ENCODE peak calls at places on chromosomes 13 and 19, in five cellular contexts. One of them, this sample, is unnamed.
A peak's percentile ranks its signal among the peaks of the same experiment; 100 is the strongest.

GRCh38 chr19:54560881-54561385 is 12.7 kb upstream of the LILRA2 start:
- DNase-seq in breast epithelium: no peak
- DNase-seq in SK-N-SH: no peak
- DNase-seq in GM23338: no peak
- DNase-seq in upper lobe of left lung: no peak
- DNase-seq in this sample: no peak

GRCh38 chr19:23283925-23284324 is 33.7 kb upstream of the ZNF724 start:
- DNase-seq in SK-N-SH: peak; percentile 67
- DNase-seq in upper lobe of left lung: no peak
- DNase-seq in breast epithelium: peak; percentile 27
- DNase-seq in GM23338: peak; percentile 88
- DNase-seq in this sample: peak; percentile 74

GRCh38 chr13:31073859-31074718 is 87.6 kb downstream of the HSPH1 start:
- DNase-seq in SK-N-SH: no peak
- DNase-seq in breast epithelium: peak; percentile 17
- DNase-seq in upper lobe of left lung: no peak
- DNase-seq in GM23338: no peak
- DNase-seq in this sample: no peak

GRCh38 chr13:112466132-112467025 is 90.2 kb downstream of the SPACA7 start:
- DNase-seq in SK-N-SH: no peak
- DNase-seq in breast epithelium: no peak
- DNase-seq in GM23338: no peak
- DNase-seq in upper lobe of left lung: peak; percentile 78
- DNase-seq in this sample: no peak

GRCh38 chr19:7187605-7188339 is 106.4 kb downstream of the INSR start:
- DNase-seq in breast epithelium: no peak
- DNase-seq in GM23338: no peak
- DNase-seq in SK-N-SH: no peak
- DNase-seq in upper lobe of left lung: no peak
- DNase-seq in this sample: peak; percentile 41

GRCh38 chr13:24215732-24216131 is 55.2 kb downstream of the SPATA13 start:
- DNase-seq in GM23338: no peak
- DNase-seq in upper lobe of left lung: no peak
- DNase-seq in SK-N-SH: no peak
- DNase-seq in breast epithelium: peak; percentile 60
- DNase-seq in this sample: no peak

GRCh38 chr13:79582896-79583295 is 101.9 kb downstream of the NDFIP2 start:
- DNase-seq in breast epithelium: no peak
- DNase-seq in GM23338: no peak
- DNase-seq in upper lobe of left lung: no peak
- DNase-seq in SK-N-SH: no peak
- DNase-seq in this sample: no peak

GRCh38 chr13:97116754-97117153 is 105.4 kb upstream of the MBNL2 start:
- DNase-seq in upper lobe of left lung: no peak
- DNase-seq in breast epithelium: no peak
- DNase-seq in SK-N-SH: no peak
- DNase-seq in GM23338: peak; percentile 27
- DNase-seq in this sample: no peak

GRCh38 chr19:35295792-35296462 is 4.0 kb downstream of the MAG start:
- DNase-seq in SK-N-SH: no peak
- DNase-seq in upper lobe of left lung: peak; percentile 67
- DNase-seq in GM23338: peak; percentile 73
- DNase-seq in breast epithelium: no peak
- DNase-seq in this sample: peak; percentile 16

GRCh38 chr19:33177417-33177976 is 16.6 kb upstream of the LRP3 start:
- DNase-seq in GM23338: peak; percentile 61
- DNase-seq in upper lobe of left lung: no peak
- DNase-seq in breast epithelium: no peak
- DNase-seq in SK-N-SH: peak; percentile 77
- DNase-seq in this sample: no peak

GRCh38 chr19:58558623-58559274 is 338 bp upstream of the UBE2M start:
- DNase-seq in SK-N-SH: peak; percentile 91
- DNase-seq in upper lobe of left lung: peak; percentile 100
- DNase-seq in breast epithelium: peak; percentile 99
- DNase-seq in GM23338: peak; percentile 99
- DNase-seq in this sample: peak; percentile 99

DNA sequence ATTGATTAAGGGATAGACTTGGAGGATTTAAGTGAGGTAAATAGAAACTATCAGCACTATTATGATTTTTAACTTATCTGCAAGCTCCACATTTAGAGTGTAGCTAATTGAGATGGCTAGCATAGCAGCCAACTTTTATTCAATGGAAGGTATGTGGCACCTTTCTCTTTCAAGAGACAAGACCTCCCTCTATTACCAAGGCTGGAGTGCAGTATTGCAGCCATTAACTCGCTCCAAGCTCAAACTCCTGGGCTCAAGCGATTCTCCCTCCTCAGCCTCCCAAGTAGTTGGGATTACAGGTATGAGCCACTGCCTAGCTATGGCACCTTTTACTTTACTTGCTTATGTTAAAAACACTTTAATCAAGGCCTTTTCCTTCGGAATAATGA is 8.2 kb downstream of the TPT1 start:
- DNase-seq in upper lobe of left lung: no peak
- DNase-seq in breast epithelium: no peak
- DNase-seq in SK-N-SH: no peak
- DNase-seq in GM23338: peak; percentile 51
- DNase-seq in this sample: no peak
- TF ChIP-seq POLR2AphosphoS5 in upper lobe of left lung: no peak
- TF ChIP-seq POLR2AphosphoS5 in breast epithelium: no peak
- TF ChIP-seq POLR2AphosphoS5 in SK-N-SH: no peak
- TF ChIP-seq POLR2AphosphoS5 in GM23338: peak; percentile 47
- TF ChIP-seq POLR2AphosphoS5 in this sample: no peak

GRCh38 chr19:38682872-38683392 is 35.5 kb downstream of the ACTN4 start:
- DNase-seq in GM23338: no peak
- DNase-seq in SK-N-SH: no peak
- DNase-seq in breast epithelium: no peak
- DNase-seq in upper lobe of left lung: no peak
- DNase-seq in this sample: no peak

GRCh38 chr19:38685666-38686529 is 38.4 kb downstream of the ACTN4 start:
- DNase-seq in GM23338: peak; percentile 80
- DNase-seq in breast epithelium: no peak
- DNase-seq in SK-N-SH: peak; percentile 56
- DNase-seq in upper lobe of left lung: no peak
- DNase-seq in this sample: no peak

GRCh38 chr19:38683393-38684077 is 36.1 kb downstream of the ACTN4 start:
- DNase-seq in upper lobe of left lung: no peak
- DNase-seq in GM23338: peak; percentile 95
- DNase-seq in SK-N-SH: no peak
- DNase-seq in breast epithelium: peak; percentile 97
- DNase-seq in this sample: peak; percentile 89

GRCh38 chr19:38684862-38685665 is 37.6 kb downstream of the ACTN4 start:
- DNase-seq in SK-N-SH: no peak
- DNase-seq in GM23338: no peak
- DNase-seq in breast epithelium: no peak
- DNase-seq in upper lobe of left lung: no peak
- DNase-seq in this sample: no peak

DNA sequence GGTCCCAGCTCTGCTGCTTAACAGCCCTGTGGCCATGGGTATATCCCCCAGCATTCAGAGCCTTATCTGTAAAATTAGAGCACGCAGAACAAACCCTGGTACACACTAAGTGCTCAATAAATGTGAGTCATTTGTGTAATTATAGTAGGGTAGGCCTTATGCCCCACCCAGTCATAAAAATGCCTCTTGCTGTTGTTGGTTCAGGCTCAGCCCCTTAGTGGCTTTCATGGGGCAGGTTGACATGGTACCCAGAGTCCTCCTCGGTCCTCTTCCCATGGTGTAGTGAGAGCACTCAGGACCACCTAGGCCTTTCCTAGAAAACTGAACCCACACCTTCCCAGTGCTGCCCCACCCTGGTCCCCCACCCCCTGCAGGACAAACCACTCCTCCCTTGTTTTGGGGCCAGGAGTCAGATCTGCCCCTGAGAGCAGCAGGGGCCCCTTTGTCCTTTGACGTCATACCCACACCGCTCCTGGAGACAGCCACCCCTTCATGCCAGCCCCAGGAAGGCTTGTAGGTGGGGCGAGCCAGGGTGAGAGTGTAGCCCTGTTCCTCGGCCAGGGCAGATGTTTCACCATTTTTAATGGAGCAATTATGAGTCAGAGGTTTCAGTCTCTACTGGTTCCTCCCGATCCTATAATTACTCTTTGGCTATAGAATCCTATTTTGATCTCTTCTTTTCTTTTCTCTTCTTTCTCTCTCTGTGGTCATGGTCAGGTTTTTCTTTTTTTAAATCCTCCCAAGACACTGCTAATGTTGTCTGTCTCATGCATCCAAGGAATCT is 36.8 kb downstream of the ACTN4 start:
- DNase-seq in upper lobe of left lung: no peak
- DNase-seq in SK-N-SH: no peak
- DNase-seq in breast epithelium: peak; percentile 78
- DNase-seq in GM23338: no peak
- DNase-seq in this sample: peak; percentile 87
- H3K4me1 ChIP-seq in upper lobe of left lung: peaks cover 98% of the 10 kb centered on the region
- H3K4me1 ChIP-seq in SK-N-SH: peaks cover 64% of the 10 kb centered on the region
- H3K4me1 ChIP-seq in breast epithelium: peaks cover 41% of the 10 kb centered on the region
- H3K4me1 ChIP-seq in GM23338: peaks cover 51% of the 10 kb centered on the region
- H3K4me1 ChIP-seq in this sample: peaks cover 85% of the 10 kb centered on the region

GRCh38 chr13:110615322-110616102 is at the start of gene NAXD:
- DNase-seq in upper lobe of left lung: peak; percentile 96
- DNase-seq in breast epithelium: peak; percentile 82
- DNase-seq in GM23338: peak; percentile 97
- DNase-seq in SK-N-SH: peak; percentile 99
- DNase-seq in this sample: peak; percentile 94
- TF ChIP-seq POLR2AphosphoS5 in upper lobe of left lung: peak; percentile 57
- TF ChIP-seq POLR2AphosphoS5 in breast epithelium: peak; percentile 78
- TF ChIP-seq POLR2AphosphoS5 in GM23338: peak; percentile 61
- TF ChIP-seq POLR2AphosphoS5 in SK-N-SH: peak; percentile 87
- TF ChIP-seq POLR2AphosphoS5 in this sample: peak; percentile 88

DNA sequence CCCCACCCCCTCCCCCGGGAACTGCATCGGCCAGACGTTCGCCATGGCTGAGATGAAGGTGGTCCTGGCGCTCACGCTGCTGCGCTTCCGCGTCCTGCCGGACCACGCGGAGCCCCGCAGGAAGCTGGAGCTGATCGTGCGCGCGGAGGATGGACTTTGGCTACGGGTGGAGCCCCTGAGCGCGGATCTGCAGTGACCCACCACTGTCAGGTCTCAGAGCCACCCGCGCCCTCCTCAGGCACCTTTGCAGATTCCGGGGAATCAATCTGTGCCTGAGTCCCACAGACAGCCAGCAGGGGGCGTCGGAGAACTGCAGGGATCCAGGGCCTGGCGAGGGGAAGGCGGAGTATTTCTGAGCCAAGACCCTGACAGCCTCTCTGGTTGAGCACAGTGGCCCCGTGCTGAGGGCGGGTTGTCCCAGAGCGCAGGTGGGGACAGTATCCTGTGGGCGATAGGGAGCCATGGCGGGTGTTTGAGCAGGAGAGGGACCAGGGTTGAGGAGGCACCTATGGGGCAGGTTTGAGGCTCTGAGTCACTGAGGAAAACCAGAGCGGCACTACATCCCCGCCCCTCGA is 30.4 kb upstream of the CYP4F8 start:
- DNase-seq in upper lobe of left lung: peak; percentile 76
- DNase-seq in SK-N-SH: peak; percentile 84
- DNase-seq in GM23338: peak; percentile 91
- DNase-seq in breast epithelium: peak; percentile 54
- DNase-seq in this sample: peak; percentile 82
- H3K4me1 ChIP-seq in upper lobe of left lung: peaks cover 7% of the 10 kb centered on the region
- H3K4me1 ChIP-seq in SK-N-SH: no peaks in the 10 kb centered on the region
- H3K4me1 ChIP-seq in GM23338: no peaks in the 10 kb centered on the region
- H3K4me1 ChIP-seq in breast epithelium: no peaks in the 10 kb centered on the region
- H3K4me1 ChIP-seq in this sample: no peaks in the 10 kb centered on the region

DNA sequence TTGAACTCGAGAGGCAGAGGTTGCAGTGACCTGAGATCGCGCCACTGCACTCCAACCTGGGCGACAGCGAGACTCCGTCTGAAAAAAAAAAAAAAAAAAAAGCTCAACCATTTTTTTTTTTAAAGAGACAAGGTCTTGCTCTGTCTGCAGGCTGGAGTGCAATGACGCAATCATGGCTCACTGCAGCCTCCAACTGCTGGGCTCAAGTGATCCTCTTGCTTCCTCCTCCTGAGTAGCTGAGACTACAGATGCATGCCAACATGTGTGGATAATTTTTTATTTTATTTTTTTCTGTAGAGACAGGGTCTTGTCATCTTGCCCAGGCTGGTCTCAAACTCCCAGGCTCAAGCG is 10.3 kb downstream of the EHD2 start:
- DNase-seq in upper lobe of left lung: no peak
- DNase-seq in GM23338: no peak
- DNase-seq in SK-N-SH: no peak
- DNase-seq in breast epithelium: peak; percentile 73
- DNase-seq in this sample: peak; percentile 59
- TF ChIP-seq POLR2AphosphoS5 in upper lobe of left lung: no peak
- TF ChIP-seq POLR2AphosphoS5 in GM23338: no peak
- TF ChIP-seq POLR2AphosphoS5 in SK-N-SH: no peak
- TF ChIP-seq POLR2AphosphoS5 in breast epithelium: no peak
- TF ChIP-seq POLR2AphosphoS5 in this sample: no peak

DNA sequence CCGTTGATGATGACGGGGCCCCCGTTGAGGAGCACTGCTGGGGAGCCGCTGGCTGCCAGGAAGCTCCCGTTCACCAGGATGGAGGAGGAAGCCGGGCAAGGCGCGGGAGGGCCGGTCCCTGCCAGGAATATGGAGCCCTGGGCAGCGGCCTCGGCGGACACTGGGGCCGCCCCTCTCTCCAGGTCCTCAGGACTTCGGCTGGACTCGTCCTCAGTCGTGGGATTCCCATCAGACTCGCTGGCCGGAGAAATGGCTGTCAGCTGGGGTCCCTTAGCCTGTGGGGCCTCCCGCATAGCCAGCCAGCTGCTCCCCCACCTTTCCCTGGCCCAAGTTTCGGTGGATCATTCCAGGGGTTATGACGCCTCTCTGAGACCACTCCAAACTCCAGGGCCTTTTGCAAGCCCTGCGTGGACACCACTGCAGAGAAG is 2.1 kb downstream of the SIX5 start:
- DNase-seq in SK-N-SH: no peak
- DNase-seq in breast epithelium: no peak
- DNase-seq in GM23338: no peak
- DNase-seq in upper lobe of left lung: peak; percentile 87
- DNase-seq in this sample: no peak
- H3K4me1 ChIP-seq in SK-N-SH: peaks cover 8% of the 10 kb centered on the region
- H3K4me1 ChIP-seq in breast epithelium: peaks cover 14% of the 10 kb centered on the region
- H3K4me1 ChIP-seq in GM23338: peaks cover 40% of the 10 kb centered on the region
- H3K4me1 ChIP-seq in upper lobe of left lung: peaks cover 70% of the 10 kb centered on the region
- H3K4me1 ChIP-seq in this sample: peaks cover 53% of the 10 kb centered on the region

GRCh38 chr19:1907563-1908363 is 2.6 kb downstream of the ADAT3 start:
- DNase-seq in SK-N-SH: no peak
- DNase-seq in upper lobe of left lung: peak; percentile 86
- DNase-seq in breast epithelium: peak; percentile 52
- DNase-seq in GM23338: no peak
- DNase-seq in this sample: peak; percentile 84
- TF ChIP-seq POLR2AphosphoS5 in SK-N-SH: no peak
- TF ChIP-seq POLR2AphosphoS5 in upper lobe of left lung: no peak
- TF ChIP-seq POLR2AphosphoS5 in breast epithelium: no peak
- TF ChIP-seq POLR2AphosphoS5 in GM23338: no peak
- TF ChIP-seq POLR2AphosphoS5 in this sample: peak; percentile 77

This sample was measured in transverse colon.